ENCODE peak calls at places on chromosomes 12 and 14, in five cellular contexts. Z is K562, I is HepG2, X is SK-N-SH, J is GM12878. V is an unnamed sample.

GRCh38 chr14:24710403-24711063 is 76.5 kb upstream of the GZMB start:
- DNase-seq in Z (peak; percentile 53), I (peak; percentile 71), X (peak; percentile 45), J (no peak), V (peak; percentile 27)

GRCh38 chr12:89821901-89822300 is 113.3 kb upstream of the ATP2B1 start:
- DNase-seq in Z (no peak), I (no peak), X (no peak), J (peak; percentile 17), V (no peak)

GRCh38 chr12:54033106-54033979 is 493 bp downstream of the HOXC5 start:
- DNase-seq in Z (no peak), I (peak; percentile 4), X (peak; percentile 84), J (no peak), V (no peak)

GRCh38 chr12:26334621-26335124 is 139.3 kb downstream of the SSPN start:
- DNase-seq in Z (no peak), I (no peak), X (no peak), J (no peak), V (no peak)

GRCh38 chr14:74258705-74259035 is 19.4 kb downstream of the VSX2 start:
- DNase-seq in Z (no peak), I (no peak), X (no peak), J (no peak), V (no peak)

GRCh38 chr12:22682663-22683062 is 57.7 kb downstream of the ETNK1 start:
- DNase-seq in Z (no peak), I (no peak), X (no peak), J (no peak), V (no peak)

GRCh38 chr14:50355692-50356091 is 41.0 kb downstream of the CDKL1 start:
- DNase-seq in Z (no peak), I (no peak), X (no peak), J (no peak), V (no peak)

GRCh38 chr12:46604684-46605083 is 221.1 kb downstream of the SLC38A4 start:
- DNase-seq in Z (no peak), I (no peak), X (no peak), J (no peak), V (no peak)

GRCh38 chr14:68394113-68394718 is 398.7 kb downstream of the ZFP36L1 start:
- DNase-seq in Z (no peak), I (no peak), X (no peak), J (no peak), V (no peak)

GRCh38 chr12:124177276-124177950 is 117.5 kb upstream of the RFLNA start:
- DNase-seq in Z (no peak), I (no peak), X (no peak), J (no peak), V (no peak)

GRCh38 chr12:57086951-57087688 is 1.8 kb upstream of the NAB2 start:
- DNase-seq in Z (peak; percentile 95), I (no peak), X (peak; percentile 75), J (no peak), V (peak; percentile 77)

GRCh38 chr14:105368910-105369652 is 29.3 kb upstream of the TEX22 start:
- DNase-seq in Z (no peak), I (no peak), X (no peak), J (no peak), V (no peak)

GRCh38 chr12:18700254-18700653 is 37.6 kb downstream of the PLCZ1 start:
- DNase-seq in Z (no peak), I (no peak), X (peak; percentile 1), J (no peak), V (no peak)

GRCh38 chr14:87566986-87567385 is 426.0 kb downstream of the GALC start:
- DNase-seq in Z (no peak), I (no peak), X (no peak), J (no peak), V (no peak)

GRCh38 chr14:102182190-102182589 is 42.5 kb downstream of the WDR20 start:
- DNase-seq in Z (no peak), I (no peak), X (no peak), J (no peak), V (no peak)

GRCh38 chr12:79409562-79409961 is 281.2 kb downstream of the PAWR start:
- DNase-seq in Z (no peak), I (no peak), X (no peak), J (no peak), V (no peak)

GRCh38 chr12:96368233-96368632 is 32.0 kb downstream of the CDK17 start:
- DNase-seq in Z (no peak), I (no peak), X (no peak), J (no peak), V (no peak)

DNA sequence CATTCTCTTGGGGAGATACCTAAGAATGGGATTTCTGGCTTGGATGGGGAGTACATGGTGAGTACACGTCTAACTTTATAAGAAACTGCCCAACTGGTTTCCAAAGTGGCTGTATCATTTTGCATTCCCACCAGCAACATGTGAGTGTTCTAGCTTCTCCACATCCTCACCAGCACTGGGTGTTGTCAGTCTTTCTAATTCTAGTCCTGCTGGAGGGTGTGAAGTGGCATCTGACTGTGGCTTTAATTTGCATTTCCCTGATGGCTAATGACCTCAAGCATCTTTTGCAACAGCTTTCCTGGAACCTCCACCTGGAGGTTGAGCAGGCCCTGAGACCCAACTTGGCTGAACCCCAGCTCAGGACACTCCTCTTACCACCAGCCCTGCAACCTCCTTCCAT is 17.8 kb downstream of the SELPLG start:
- DNase-seq in Z (no peak), I (no peak), X (no peak), J (no peak), V (no peak)
- TF ChIP-seq ZBTB33 in Z (no peak), I (no peak), X (no peak), J (no peak), V (no peak)

GRCh38 chr12:92634730-92635129 is 68.1 kb upstream of the PLEKHG7 start:
- DNase-seq in Z (no peak), I (no peak), X (no peak), J (no peak), V (no peak)

GRCh38 chr12:92628476-92628875 is 74.3 kb upstream of the PLEKHG7 start:
- DNase-seq in Z (no peak), I (no peak), X (no peak), J (no peak), V (no peak)

GRCh38 chr12:92627511-92627910 is 75.3 kb upstream of the PLEKHG7 start:
- DNase-seq in Z (no peak), I (no peak), X (no peak), J (no peak), V (no peak)

GRCh38 chr12:92625639-92626310 is 77.0 kb upstream of the PLEKHG7 start:
- DNase-seq in Z (no peak), I (no peak), X (no peak), J (no peak), V (no peak)

GRCh38 chr12:92629349-92630065 is 73.3 kb upstream of the PLEKHG7 start:
- DNase-seq in Z (peak; percentile 6), I (no peak), X (no peak), J (no peak), V (no peak)
- H3K4me2 ChIP-seq in Z (no peak overlapping the region), I (no peak overlapping the region), X (peak overlapping the region; percentile 10), J (no peak overlapping the region), V (no peak overlapping the region)

DNA sequence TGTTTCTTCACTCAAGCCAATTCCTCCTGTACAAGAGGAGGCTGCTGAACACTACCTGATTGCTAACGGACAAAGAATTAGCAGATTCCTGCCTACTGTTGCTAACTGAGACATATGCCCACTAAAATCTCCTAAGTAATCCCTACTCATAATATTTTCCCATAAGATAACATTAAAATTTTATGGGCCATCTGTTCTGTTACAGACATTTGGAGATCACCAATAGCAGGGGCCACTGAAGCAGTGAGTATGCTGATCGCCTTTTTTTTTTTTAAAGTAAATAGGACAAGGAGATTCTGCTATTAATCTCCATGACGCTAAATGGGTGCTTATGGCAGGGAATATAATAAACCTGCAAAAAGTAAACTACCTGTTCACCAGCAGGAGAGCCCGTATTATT is 292.9 kb downstream of the MED13L start:
- DNase-seq in Z (no peak), I (no peak), X (peak; percentile 5), J (no peak), V (no peak)
- TF ChIP-seq ZBTB33 in Z (no peak), I (no peak), X (no peak), J (no peak), V (no peak)

GRCh38 chr14:55191101-55191880 is at the start of gene DLGAP5:
- DNase-seq in Z (peak; percentile 95), I (peak; percentile 98), X (peak; percentile 91), J (peak; percentile 98), V (peak; percentile 97)

GRCh38 chr14:55191881-55192616 is 664 bp upstream of the DLGAP5 start:
- DNase-seq in Z (no peak), I (no peak), X (peak; percentile 6), J (no peak), V (no peak)

DNA sequence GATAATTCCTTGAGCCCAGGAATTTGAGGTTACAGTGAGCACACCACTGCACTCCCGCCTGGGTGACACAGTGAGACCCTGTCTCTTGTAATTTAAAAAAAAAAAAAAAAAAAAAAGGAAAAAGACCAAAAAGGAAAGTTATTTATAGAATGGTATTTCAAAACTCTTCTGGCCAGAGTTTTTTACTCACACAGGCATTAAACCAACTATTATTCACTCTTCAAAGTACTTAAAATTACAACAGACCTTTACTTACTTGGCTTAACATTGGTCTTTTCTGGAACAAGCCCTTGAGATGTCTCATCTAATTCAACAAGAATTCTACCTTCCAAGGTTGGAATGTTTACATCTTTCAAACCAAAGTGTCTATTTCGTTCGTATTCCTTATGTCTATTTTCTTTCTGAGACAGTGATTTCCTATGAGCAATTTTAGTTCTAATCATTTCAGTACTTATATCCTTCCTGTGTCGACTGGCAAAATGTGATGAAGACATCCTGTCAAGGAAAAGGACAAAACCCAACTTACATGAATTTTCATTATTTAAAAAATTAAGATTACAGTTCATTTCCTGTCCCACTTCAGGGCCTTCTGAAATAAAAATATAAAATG is 2.6 kb downstream of the DLGAP5 start:
- DNase-seq in Z (no peak), I (no peak), X (no peak), J (no peak), V (no peak)
- H3K4me2 ChIP-seq in Z (no peak overlapping the region), I (no peak overlapping the region), X (peak overlapping the region; percentile 83), J (peak overlapping the region; percentile 83), V (no peak overlapping the region)